ENCODE peak calls at places on chromosomes 13 and 19, in four cellular contexts. One of them, this sample, is unnamed.

GRCh38 chr19:39479916-39480315 is 722 bp upstream of the TIMM50 start:
- DNase-seq in K562: no peak
- DNase-seq in H1: no peak
- DNase-seq in SK-N-SH: no peak
- DNase-seq in this sample: no peak

GRCh38 chr19:38655148-38655824 is 7.8 kb downstream of the ACTN4 start:
- DNase-seq in K562: no peak
- DNase-seq in H1: no peak
- DNase-seq in SK-N-SH: no peak
- DNase-seq in this sample: no peak

GRCh38 chr13:42084722-42085121 is 36.3 kb downstream of the DGKH start:
- DNase-seq in K562: no peak
- DNase-seq in H1: no peak
- DNase-seq in SK-N-SH: no peak
- DNase-seq in this sample: no peak

GRCh38 chr13:60384911-60385310 is 12.1 kb upstream of the TDRD3 start:
- DNase-seq in K562: no peak
- DNase-seq in H1: no peak
- DNase-seq in SK-N-SH: no peak
- DNase-seq in this sample: no peak

GRCh38 chr13:19910336-19911072 is 47.1 kb upstream of the ZMYM5 start:
- DNase-seq in K562: no peak
- DNase-seq in H1: no peak
- DNase-seq in SK-N-SH: no peak
- DNase-seq in this sample: no peak

GRCh38 chr13:21326155-21327030 is 132.7 kb downstream of the ZDHHC20 start:
- DNase-seq in K562: no peak
- DNase-seq in H1: peak
- DNase-seq in SK-N-SH: peak
- DNase-seq in this sample: no peak

GRCh38 chr19:2289714-2290435 is 7.9 kb upstream of the PEAK3 start:
- DNase-seq in K562: peak
- DNase-seq in H1: no peak
- DNase-seq in SK-N-SH: no peak
- DNase-seq in this sample: peak

GRCh38 chr19:8609210-8610040 is 1.1 kb downstream of the ADAMTS10 start:
- DNase-seq in K562: peak
- DNase-seq in H1: peak
- DNase-seq in SK-N-SH: peak
- DNase-seq in this sample: no peak

GRCh38 chr13:71922191-71922590 is 55.2 kb upstream of the DACH1 start:
- DNase-seq in K562: no peak
- DNase-seq in H1: no peak
- DNase-seq in SK-N-SH: no peak
- DNase-seq in this sample: no peak

GRCh38 chr13:34155931-34156607 is 338.1 kb downstream of the RFC3 start:
- DNase-seq in K562: no peak
- DNase-seq in H1: no peak
- DNase-seq in SK-N-SH: no peak
- DNase-seq in this sample: no peak

GRCh38 chr19:15900504-15900903 is 2.6 kb upstream of the CYP4F2 start:
- DNase-seq in K562: no peak
- DNase-seq in H1: no peak
- DNase-seq in SK-N-SH: no peak
- DNase-seq in this sample: no peak

GRCh38 chr13:22001336-22001735 is 330.5 kb downstream of the FGF9 start:
- DNase-seq in K562: no peak
- DNase-seq in H1: no peak
- DNase-seq in SK-N-SH: no peak
- DNase-seq in this sample: no peak

GRCh38 chr19:12867120-12868099 is 13.8 kb downstream of the DNASE2 start:
- DNase-seq in K562: peak
- DNase-seq in H1: peak
- DNase-seq in SK-N-SH: peak
- DNase-seq in this sample: peak

GRCh38 chr19:53983457-53984289 is 7.8 kb upstream of the CACNG6 start:
- DNase-seq in K562: no peak
- DNase-seq in H1: no peak
- DNase-seq in SK-N-SH: no peak
- DNase-seq in this sample: no peak

GRCh38 chr19:30087381-30088138 is 145.5 kb downstream of the URI1 start:
- DNase-seq in K562: no peak
- DNase-seq in H1: no peak
- DNase-seq in SK-N-SH: no peak
- DNase-seq in this sample: no peak

GRCh38 chr19:34319785-34320184 is 45.2 kb upstream of the GPI start:
- DNase-seq in K562: no peak
- DNase-seq in H1: no peak
- DNase-seq in SK-N-SH: no peak
- DNase-seq in this sample: no peak

GRCh38 chr19:34881982-34882381 is 44.7 kb upstream of the ZNF30 start:
- DNase-seq in K562: no peak
- DNase-seq in H1: no peak
- DNase-seq in SK-N-SH: no peak
- DNase-seq in this sample: no peak

GRCh38 chr19:35162471-35163326 is 8.2 kb downstream of the FXYD5 start:
- DNase-seq in K562: no peak
- DNase-seq in H1: no peak
- DNase-seq in SK-N-SH: no peak
- DNase-seq in this sample: no peak

GRCh38 chr19:28971011-28971410 is 241.9 kb downstream of the UQCRFS1 start:
- DNase-seq in K562: no peak
- DNase-seq in H1: no peak
- DNase-seq in SK-N-SH: no peak
- DNase-seq in this sample: no peak

GRCh38 chr19:18208098-18208951 is 4.5 kb upstream of the RAB3A start:
- DNase-seq in K562: peak
- DNase-seq in H1: no peak
- DNase-seq in SK-N-SH: peak
- DNase-seq in this sample: no peak

GRCh38 chr19:19406878-19407639 is 1.6 kb downstream of the GATAD2A start:
- DNase-seq in K562: no peak
- DNase-seq in H1: no peak
- DNase-seq in SK-N-SH: no peak
- DNase-seq in this sample: no peak

GRCh38 chr13:95527955-95528354 is 24.6 kb upstream of the CLDN10 start:
- DNase-seq in K562: no peak
- DNase-seq in H1: no peak
- DNase-seq in SK-N-SH: no peak
- DNase-seq in this sample: no peak

GRCh38 chr19:14782978-14783545 is 4.7 kb upstream of the ADGRE2 start:
- DNase-seq in K562: no peak
- DNase-seq in H1: no peak
- DNase-seq in SK-N-SH: no peak
- DNase-seq in this sample: no peak

GRCh38 chr19:28466107-28467045 is 746.6 kb downstream of the UQCRFS1 start:
- DNase-seq in K562: peak
- DNase-seq in H1: no peak
- DNase-seq in SK-N-SH: peak
- DNase-seq in this sample: no peak

DNA sequence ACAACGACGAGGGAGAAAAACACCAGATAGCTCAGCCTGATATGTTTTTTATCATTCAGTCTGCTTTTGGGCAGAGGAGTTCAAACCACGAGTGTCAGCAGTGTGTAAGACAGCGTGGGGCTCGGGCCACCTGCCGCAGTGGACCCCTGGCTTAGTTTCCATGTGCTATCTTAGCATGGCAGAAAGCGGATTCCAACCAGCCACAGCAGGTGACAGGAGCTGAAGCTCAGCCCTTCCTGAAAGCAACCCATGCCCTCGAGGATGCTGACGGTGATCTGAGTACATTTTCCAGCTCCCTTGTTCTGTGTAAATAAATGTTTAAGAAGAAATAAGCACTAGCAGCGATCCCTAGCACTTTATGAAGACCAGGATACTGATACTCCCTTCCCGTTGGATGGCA is 32.2 kb upstream of the MBNL2 start:
- DNase-seq in K562: no peak
- DNase-seq in H1: no peak
- DNase-seq in SK-N-SH: no peak
- DNase-seq in this sample: no peak
- TF ChIP-seq NRF1 in K562: no peak
- TF ChIP-seq NRF1 in H1: no peak
- TF ChIP-seq NRF1 in SK-N-SH: no peak
- TF ChIP-seq NRF1 in this sample: no peak

DNA sequence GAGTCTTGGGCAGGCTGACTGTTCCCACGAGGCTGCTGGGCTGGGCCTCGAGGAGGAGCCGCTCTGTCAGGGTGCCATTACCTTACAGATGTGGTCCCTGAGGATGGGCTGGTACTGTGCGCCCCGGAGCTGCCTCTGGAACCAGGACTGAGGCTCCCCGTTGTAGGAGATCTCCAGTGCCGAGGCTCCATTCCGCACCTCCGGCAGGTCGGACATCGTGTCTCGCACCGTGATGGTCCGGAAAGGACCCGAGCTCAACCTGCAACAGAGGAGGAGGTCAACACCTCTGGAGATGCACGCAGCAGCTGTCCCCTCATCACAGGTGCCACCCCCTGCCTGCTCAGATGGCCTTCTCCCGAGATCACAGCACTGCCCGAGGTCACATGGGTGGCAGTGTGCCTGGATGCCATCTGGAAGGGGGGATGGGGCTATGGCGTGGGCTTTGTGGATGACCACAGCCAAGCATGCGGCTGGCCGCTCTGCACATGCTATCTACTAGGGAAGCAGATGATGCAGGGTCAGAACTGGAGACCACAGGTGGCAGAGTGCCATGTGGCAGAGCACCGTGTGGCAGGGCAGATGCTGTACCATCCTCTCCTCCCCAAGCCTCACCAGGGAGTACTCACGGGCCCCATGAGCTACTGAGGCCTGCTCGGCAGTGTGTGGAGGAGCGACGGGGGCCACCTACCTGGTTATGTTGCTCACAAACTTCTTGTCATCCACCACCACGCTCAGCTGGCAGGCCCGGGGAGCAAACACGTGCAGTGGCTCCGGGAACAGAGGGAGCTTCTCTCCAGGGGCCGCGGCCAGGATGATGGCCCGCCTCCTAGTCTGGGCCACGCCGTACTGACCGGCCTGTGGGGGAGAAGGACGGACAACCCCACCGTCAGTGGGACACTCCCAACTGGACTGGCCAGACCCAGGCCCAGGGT is 18.3 kb upstream of the EIF3G start:
- DNase-seq in K562: no peak
- DNase-seq in H1: no peak
- DNase-seq in SK-N-SH: peak
- DNase-seq in this sample: no peak
- TF ChIP-seq NRF1 in K562: no peak
- TF ChIP-seq NRF1 in H1: no peak
- TF ChIP-seq NRF1 in SK-N-SH: no peak
- TF ChIP-seq NRF1 in this sample: no peak

DNA sequence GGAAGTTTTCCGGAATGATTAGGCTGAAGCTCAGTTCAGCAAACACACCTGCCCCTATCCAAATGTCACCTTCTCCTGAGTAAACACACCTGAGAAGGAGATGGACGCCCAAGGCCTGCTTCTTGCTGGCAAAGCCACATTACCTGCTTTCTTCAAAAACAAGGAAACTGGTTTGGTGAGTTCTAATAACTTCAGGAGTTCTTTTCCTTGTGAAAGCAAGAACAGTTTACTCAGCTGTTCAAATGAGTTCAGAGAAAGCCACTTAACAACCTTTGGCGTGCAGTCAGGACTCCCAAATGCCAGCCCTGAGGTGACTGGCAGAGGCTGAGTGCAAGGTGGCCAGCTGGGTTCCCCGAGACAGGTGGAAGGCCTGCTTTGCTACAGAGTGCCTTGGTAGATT is 160.5 kb downstream of the STK24 start:
- DNase-seq in K562: no peak
- DNase-seq in H1: no peak
- DNase-seq in SK-N-SH: no peak
- DNase-seq in this sample: no peak
- TF ChIP-seq NRF1 in K562: no peak
- TF ChIP-seq NRF1 in H1: no peak
- TF ChIP-seq NRF1 in SK-N-SH: no peak
- TF ChIP-seq NRF1 in this sample: no peak

DNA sequence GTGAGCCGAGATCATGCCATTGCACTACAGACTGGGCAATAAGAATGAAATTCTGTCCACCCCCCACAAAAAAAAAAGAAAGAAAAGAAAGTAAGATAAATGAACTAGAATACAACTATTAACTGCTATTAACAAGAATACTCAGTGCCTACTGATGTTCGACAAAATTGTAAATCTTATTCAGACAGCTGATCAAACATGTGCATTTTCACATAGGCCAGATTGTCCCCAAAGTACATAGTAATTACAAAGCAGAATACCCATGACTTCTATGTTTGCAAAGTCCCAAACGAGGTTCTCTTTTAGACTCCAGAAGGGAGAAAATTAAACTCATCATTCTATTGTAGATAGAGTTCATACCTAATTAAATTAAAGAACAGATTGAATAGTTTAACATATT is 113.4 kb downstream of the UFM1 start:
- DNase-seq in K562: no peak
- DNase-seq in H1: no peak
- DNase-seq in SK-N-SH: no peak
- DNase-seq in this sample: no peak
- TF ChIP-seq NRF1 in K562: no peak
- TF ChIP-seq NRF1 in H1: no peak
- TF ChIP-seq NRF1 in SK-N-SH: no peak
- TF ChIP-seq NRF1 in this sample: no peak

GRCh38 chr13:45989607-45990006 is 62.9 kb downstream of the ZC3H13 start:
- DNase-seq in K562: no peak
- DNase-seq in H1: no peak
- DNase-seq in SK-N-SH: no peak
- DNase-seq in this sample: no peak
- TF ChIP-seq NRF1 in K562: no peak
- TF ChIP-seq NRF1 in H1: no peak
- TF ChIP-seq NRF1 in SK-N-SH: no peak
- TF ChIP-seq NRF1 in this sample: no peak

GRCh38 chr19:31944286-31944685 is 401.1 kb upstream of the ZNF507 start:
- DNase-seq in K562: no peak
- DNase-seq in H1: no peak
- DNase-seq in SK-N-SH: no peak
- DNase-seq in this sample: no peak

GRCh38 chr19:31943305-31943704 is 402.1 kb upstream of the ZNF507 start:
- DNase-seq in K562: no peak
- DNase-seq in H1: no peak
- DNase-seq in SK-N-SH: peak
- DNase-seq in this sample: no peak

GRCh38 chr19:31947436-31947835 is 398.0 kb upstream of the ZNF507 start:
- DNase-seq in K562: no peak
- DNase-seq in H1: no peak
- DNase-seq in SK-N-SH: no peak
- DNase-seq in this sample: no peak

GRCh38 chr19:31943778-31944177 is 401.6 kb upstream of the ZNF507 start:
- DNase-seq in K562: no peak
- DNase-seq in H1: no peak
- DNase-seq in SK-N-SH: no peak
- DNase-seq in this sample: no peak

DNA sequence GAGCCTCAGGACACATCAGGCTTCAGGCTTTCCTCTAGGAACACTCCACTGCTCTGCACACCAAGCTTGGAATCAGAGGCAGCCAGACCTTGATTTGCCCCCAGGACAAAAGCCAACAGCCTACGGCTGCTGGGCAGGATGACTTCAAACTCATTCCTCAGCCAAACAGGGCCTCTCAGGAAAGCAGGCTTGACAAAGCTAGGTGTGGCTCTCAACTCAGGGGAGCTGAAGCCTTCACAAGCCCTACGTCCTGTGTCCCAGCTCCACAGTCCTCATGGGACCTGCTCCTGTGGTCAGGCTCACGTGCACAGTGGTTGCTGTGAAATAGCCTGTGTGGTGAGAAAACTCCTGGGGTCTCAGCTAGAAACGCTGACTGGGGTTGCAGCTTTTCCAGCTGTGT is 398.9 kb upstream of the ZNF507 start:
- DNase-seq in K562: no peak
- DNase-seq in H1: no peak
- DNase-seq in SK-N-SH: no peak
- DNase-seq in this sample: no peak
- TF ChIP-seq NRF1 in K562: no peak
- TF ChIP-seq NRF1 in H1: no peak
- TF ChIP-seq NRF1 in SK-N-SH: no peak
- TF ChIP-seq NRF1 in this sample: no peak